ENCODE peak calls at places on chromosome 13, in six cellular contexts. W is K562, H is GM20000, N is colonic mucosa, J is lower leg skin, I is body of pancreas. O is an unnamed sample.

GRCh38 chr13:36536546-36536945 is 104.3 kb downstream of the CCNA1 start:
- DNase-seq in J (no peak), N (no peak), W (no peak), H (no peak), I (no peak), O (no peak)

GRCh38 chr13:41588899-41589298 is 131.5 kb downstream of the RGCC start:
- DNase-seq in N (no peak), I (no peak), H (no peak), W (peak), J (no peak), O (peak)

GRCh38 chr13:42007844-42008243 is 40.6 kb upstream of the DGKH start:
- DNase-seq in I (no peak), W (no peak), H (no peak), J (no peak), N (no peak), O (no peak)

GRCh38 chr13:45799451-45799850 is 52.1 kb downstream of the SIAH3 start:
- DNase-seq in I (no peak), H (no peak), W (no peak), J (no peak), N (no peak), O (no peak)

GRCh38 chr13:45847554-45848224 is 3.9 kb downstream of the SIAH3 start:
- DNase-seq in H (peak), W (peak), N (no peak), J (no peak), I (no peak), O (no peak)

GRCh38 chr13:20340759-20341161 is 108.6 kb upstream of the GJB6 start:
- DNase-seq in J (peak), I (no peak), N (no peak), H (no peak), W (no peak), O (no peak)

GRCh38 chr13:23651887-23652286 is 81.7 kb downstream of the TNFRSF19 start:
- DNase-seq in I (no peak), W (no peak), N (no peak), J (no peak), H (no peak), O (no peak)

GRCh38 chr13:51502206-51502651 is 49.4 kb upstream of the INTS6 start:
- DNase-seq in N (no peak), J (no peak), W (no peak), H (peak), I (no peak), O (no peak)

GRCh38 chr13:33276581-33276980 is 9.0 kb downstream of the STARD13 start:
- DNase-seq in H (no peak), J (no peak), N (no peak), I (no peak), W (no peak), O (no peak)

GRCh38 chr13:48582086-48582485 is 49.2 kb upstream of the RCBTB2 start:
- DNase-seq in W (no peak), N (no peak), I (no peak), H (no peak), J (no peak), O (no peak)

GRCh38 chr13:73945871-73946270 is 188.3 kb downstream of the KLF12 start:
- DNase-seq in W (no peak), H (no peak), J (no peak), N (no peak), I (no peak), O (no peak)

GRCh38 chr13:97226013-97226412 is 3.9 kb downstream of the MBNL2 start:
- DNase-seq in N (no peak), J (no peak), H (no peak), I (peak), W (peak), O (no peak)

GRCh38 chr13:21538753-21539152 is 65.2 kb downstream of the MICU2 start:
- DNase-seq in J (no peak), I (no peak), H (no peak), W (no peak), N (no peak), O (no peak)

GRCh38 chr13:113742445-113743120 is 16.4 kb upstream of the TMEM255B start:
- DNase-seq in I (no peak), J (no peak), H (no peak), W (no peak), N (no peak), O (no peak)

GRCh38 chr13:95432141-95432540 is 120.4 kb upstream of the CLDN10 start:
- DNase-seq in I (no peak), H (no peak), N (no peak), W (no peak), J (no peak), O (no peak)

GRCh38 chr13:33763021-33763420 is 54.9 kb upstream of the RFC3 start:
- DNase-seq in W (no peak), J (no peak), I (no peak), H (no peak), N (no peak), O (no peak)

GRCh38 chr13:95858286-95859075 is 181.5 kb downstream of the DNAJC3 start:
- DNase-seq in J (no peak), N (no peak), W (no peak), H (no peak), I (no peak), O (no peak)

GRCh38 chr13:98203641-98204326 is 26.7 kb upstream of the RNF113B start:
- DNase-seq in I (no peak), N (no peak), W (no peak), H (no peak), J (no peak), O (peak)

GRCh38 chr13:106377341-106377740 is 158.1 kb downstream of the EFNB2 start:
- DNase-seq in I (no peak), N (no peak), J (no peak), W (no peak), H (no peak), O (no peak)

GRCh38 chr13:39226359-39226758 is 188.1 kb downstream of the NHLRC3 start:
- DNase-seq in H (no peak), J (no peak), N (no peak), W (no peak), I (no peak), O (no peak)

GRCh38 chr13:60540276-60540675 is 143.3 kb downstream of the TDRD3 start:
- DNase-seq in H (no peak), N (no peak), J (no peak), W (no peak), I (no peak), O (no peak)

GRCh38 chr13:48727252-48728011 is 73.7 kb downstream of the CYSLTR2 start:
- DNase-seq in J (no peak), N (no peak), I (no peak), H (no peak), W (no peak), O (no peak)

GRCh38 chr13:46530084-46530935 is 22.7 kb upstream of the LRCH1 start:
- DNase-seq in I (no peak), N (no peak), J (no peak), H (no peak), W (no peak), O (peak)

GRCh38 chr13:74191036-74191809 is 57.0 kb upstream of the KLF12 start:
- DNase-seq in I (no peak), H (no peak), N (no peak), W (no peak), J (no peak), O (no peak)

GRCh38 chr13:42420304-42420703 is 148.4 kb downstream of the AKAP11 start:
- DNase-seq in N (no peak), W (no peak), H (peak), I (no peak), J (no peak), O (no peak)

GRCh38 chr13:66693656-66694055 is 536.5 kb downstream of the PCDH9 start:
- DNase-seq in J (no peak), H (no peak), W (no peak), I (no peak), N (no peak), O (no peak)

GRCh38 chr13:59867867-59868266 is 295.9 kb downstream of the DIAPH3 start:
- DNase-seq in N (no peak), J (no peak), I (no peak), H (no peak), W (no peak), O (no peak)

GRCh38 chr13:42022796-42023493 is 25.5 kb upstream of the DGKH start:
- DNase-seq in W (no peak), I (no peak), J (no peak), H (no peak), N (no peak), O (no peak)

GRCh38 chr13:29589234-29589633 is 6.3 kb downstream of the SLC7A1 start:
- DNase-seq in H (no peak), W (no peak), N (no peak), J (no peak), I (no peak), O (no peak)

GRCh38 chr13:29587645-29588044 is 7.8 kb downstream of the SLC7A1 start:
- DNase-seq in J (no peak), H (no peak), N (no peak), I (no peak), W (peak), O (no peak)

GRCh38 chr13:29593605-29594297 is 1.7 kb downstream of the SLC7A1 start:
- DNase-seq in I (no peak), H (no peak), J (no peak), W (no peak), N (no peak), O (no peak)

GRCh38 chr13:29591310-29591709 is 4.2 kb downstream of the SLC7A1 start:
- DNase-seq in W (no peak), H (no peak), N (no peak), I (no peak), J (no peak), O (no peak)

GRCh38 chr13:29589967-29590366 is 5.5 kb downstream of the SLC7A1 start:
- DNase-seq in J (no peak), N (no peak), W (no peak), I (no peak), H (no peak), O (no peak)
- TF ChIP-seq CTCF in J (no peak), N (no peak), W (no peak), I (no peak), H (no peak), O (peak)

DNA sequence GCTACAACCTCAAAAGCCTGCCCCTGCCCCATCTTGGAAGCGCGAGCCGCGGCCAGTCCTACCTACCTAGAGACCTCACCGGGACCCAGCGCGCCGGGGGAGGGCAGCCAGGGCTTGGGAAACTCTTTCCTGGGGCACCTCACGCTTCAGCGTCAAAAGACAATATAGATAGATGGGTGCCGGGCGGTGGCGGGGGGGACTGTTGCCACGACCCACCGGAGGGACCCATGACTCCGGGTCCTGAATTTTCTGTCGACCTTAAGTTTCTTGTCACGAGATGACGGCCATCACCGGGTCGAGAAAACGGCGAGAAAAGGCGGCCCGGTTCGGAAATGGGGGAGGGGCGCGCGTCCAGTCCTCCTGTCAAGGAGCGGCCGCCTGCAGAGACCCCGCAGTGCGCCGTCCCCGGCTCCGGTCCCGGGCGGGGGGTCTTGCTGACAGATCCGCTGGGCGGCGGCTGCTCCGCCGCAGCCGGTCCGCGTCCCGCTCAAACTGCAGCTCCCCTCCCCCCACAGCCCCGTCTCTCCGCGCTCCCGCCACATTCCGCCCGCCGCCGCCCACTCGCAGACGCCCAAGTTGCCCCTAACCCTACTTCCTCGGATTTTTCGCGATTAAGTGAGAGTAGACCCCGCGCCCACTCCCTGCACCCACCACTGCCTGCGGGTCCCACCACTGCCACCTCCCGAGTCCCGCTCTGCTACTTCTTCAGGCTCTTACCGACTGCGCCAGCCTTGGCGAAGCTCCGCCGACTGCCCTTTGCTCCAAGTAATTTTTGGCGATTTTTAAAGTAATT is 66.1 kb downstream of the KCNRG start:
- DNase-seq in H (peak), W (peak), I (peak), N (peak), J (peak), O (no peak)
- TF ChIP-seq CTCF in H (no peak), W (peak), I (no peak), N (no peak), J (no peak), O (peak)

GRCh38 chr13:112711528-112712265 is 21.9 kb downstream of the ATP11A start:
- DNase-seq in H (peak), J (peak), N (peak), W (peak), I (peak), O (peak)
- TF ChIP-seq CTCF in H (no peak), J (no peak), N (no peak), W (no peak), I (no peak), O (peak)

GRCh38 chr13:27283906-27284523 is 13.4 kb downstream of the RASL11A start:
- DNase-seq in J (no peak), N (peak), W (peak), I (no peak), H (no peak), O (no peak)

GRCh38 chr13:27279506-27279905 is 8.9 kb downstream of the RASL11A start:
- DNase-seq in N (no peak), J (no peak), W (no peak), I (no peak), H (no peak), O (no peak)

GRCh38 chr13:27280009-27280646 is 9.5 kb downstream of the RASL11A start:
- DNase-seq in J (no peak), N (no peak), I (no peak), H (no peak), W (no peak), O (no peak)

GRCh38 chr13:27280841-27281240 is 10.2 kb downstream of the RASL11A start:
- DNase-seq in J (no peak), W (no peak), N (no peak), I (no peak), H (no peak), O (no peak)

GRCh38 chr13:27281420-27281819 is 10.8 kb downstream of the RASL11A start:
- DNase-seq in N (no peak), I (no peak), W (no peak), J (no peak), H (no peak), O (no peak)
- TF ChIP-seq CTCF in N (no peak), I (no peak), W (no peak), J (no peak), H (no peak), O (no peak)

DNA sequence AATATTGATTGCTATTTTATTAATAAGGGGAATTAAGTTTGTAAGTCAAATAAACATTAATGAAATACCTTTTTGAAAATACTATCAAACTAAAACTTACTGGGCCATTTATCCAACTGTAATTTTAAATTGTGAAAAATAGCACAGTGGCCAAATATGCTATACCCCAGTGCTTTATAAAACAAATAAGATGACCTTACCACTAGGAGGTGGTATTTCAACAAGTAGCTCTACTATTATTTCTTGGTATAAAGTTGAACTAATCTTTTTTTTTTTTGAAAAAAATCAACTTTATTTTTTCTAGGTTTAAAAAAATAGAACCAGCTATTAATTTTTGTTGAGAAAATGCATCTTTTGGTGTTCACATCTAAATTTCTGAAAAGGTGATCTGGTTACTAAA is 14.7 kb downstream of the LACC1 start:
- DNase-seq in I (no peak), N (no peak), J (no peak), W (no peak), H (no peak), O (no peak)
- TF ChIP-seq CTCF in I (no peak), N (no peak), J (no peak), W (no peak), H (no peak), O (no peak)

DNA sequence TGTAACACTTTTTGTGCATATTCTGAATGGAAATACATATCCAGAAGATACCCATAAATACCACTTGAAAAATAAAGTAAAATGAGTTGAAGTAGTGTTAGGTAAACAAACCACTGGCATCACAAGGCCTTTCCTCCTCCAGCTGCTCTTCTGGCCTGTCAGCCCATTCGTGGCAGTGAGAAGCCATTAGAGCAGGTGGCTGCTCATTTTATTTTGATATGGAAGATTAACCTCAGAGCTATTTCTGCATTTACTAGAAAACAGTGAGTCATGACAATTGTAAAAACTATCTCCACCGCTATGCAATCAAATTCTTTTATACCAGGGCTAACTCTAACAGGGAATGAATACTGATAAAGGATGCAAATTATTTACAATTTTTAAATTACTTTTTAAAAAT is 2898.1 kb downstream of the PCDH9 start:
- DNase-seq in I (no peak), H (no peak), J (no peak), W (no peak), N (no peak), O (no peak)
- TF ChIP-seq CTCF in I (no peak), H (no peak), J (no peak), W (no peak), N (no peak), O (no peak)

DNA sequence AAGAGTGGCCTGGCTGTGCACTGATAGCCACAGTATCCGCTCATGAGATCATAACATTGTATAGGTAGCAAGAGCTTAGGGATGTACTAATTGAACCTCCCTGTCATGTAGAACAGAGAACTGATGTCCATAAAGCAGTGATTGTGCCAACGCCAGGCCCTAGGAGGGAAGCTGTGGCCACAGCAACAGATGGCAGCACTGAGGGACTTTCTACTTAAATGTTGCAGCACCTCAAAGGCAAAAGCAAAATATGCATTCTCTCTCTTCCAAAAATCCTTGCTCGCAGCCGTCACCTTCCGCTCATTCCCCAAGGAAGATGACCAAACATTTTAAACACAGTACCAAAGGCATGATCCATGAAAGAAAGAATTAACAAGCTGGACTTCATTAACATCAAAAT is 32.3 kb downstream of the COL4A1 start:
- DNase-seq in H (no peak), N (no peak), J (peak), I (peak), W (no peak), O (no peak)
- TF ChIP-seq CTCF in H (no peak), N (no peak), J (no peak), I (no peak), W (no peak), O (peak)

GRCh38 chr13:29396446-29396845 is 199.0 kb downstream of the SLC7A1 start:
- DNase-seq in I (no peak), H (no peak), W (no peak), N (no peak), J (no peak), O (no peak)

GRCh38 chr13:29402168-29402621 is 193.3 kb downstream of the SLC7A1 start:
- DNase-seq in W (peak), I (no peak), J (no peak), H (no peak), N (no peak), O (no peak)

DNA sequence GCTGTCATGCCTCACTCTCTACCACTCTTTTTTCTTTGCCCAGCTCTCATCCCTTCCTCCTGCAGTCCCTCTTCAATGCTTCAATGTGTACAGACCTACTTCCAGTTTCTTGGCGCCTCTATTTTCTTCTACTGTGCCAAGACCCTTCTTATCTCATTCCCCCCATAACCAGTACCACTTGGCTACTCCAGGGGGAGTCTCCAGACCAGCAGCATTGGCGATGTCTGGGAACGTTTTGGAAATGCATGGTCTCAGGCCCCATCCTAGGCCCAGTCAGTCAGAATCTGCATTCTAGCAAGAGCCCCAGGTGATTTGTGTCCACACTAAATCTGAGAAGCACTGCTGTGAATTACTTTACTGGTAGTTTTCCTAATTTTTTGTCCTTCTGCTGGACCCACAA is 198.2 kb downstream of the SLC7A1 start:
- DNase-seq in I (no peak), N (no peak), H (no peak), J (no peak), W (no peak), O (no peak)
- TF ChIP-seq CTCF in I (no peak), N (no peak), H (no peak), J (no peak), W (peak), O (no peak)

DNA sequence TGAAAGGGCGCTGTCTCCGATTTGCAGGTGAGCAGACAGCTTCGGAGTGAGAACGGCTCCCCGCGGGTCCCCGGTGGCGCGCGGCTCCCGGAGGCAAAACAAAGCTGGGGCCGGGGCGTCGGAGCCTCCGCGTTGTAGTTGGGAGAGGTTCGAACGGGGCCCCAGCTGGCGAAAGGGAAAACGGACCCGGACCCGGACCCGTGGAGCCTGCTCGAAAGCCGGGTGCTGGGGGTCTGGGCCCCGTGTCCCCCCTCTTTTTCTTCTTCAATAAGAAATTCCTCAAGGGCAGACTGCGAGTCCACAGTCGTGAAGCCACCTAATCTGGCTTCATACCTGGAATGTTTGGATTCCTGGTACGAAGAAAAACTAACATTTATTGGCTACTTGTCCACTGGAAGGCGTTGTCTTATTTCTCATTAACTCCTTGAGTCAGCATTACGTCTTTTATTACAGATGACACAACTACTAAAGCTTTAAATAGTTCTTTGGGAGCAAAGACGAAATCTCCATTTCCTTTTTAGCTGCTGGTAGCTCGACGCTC is 627 bp upstream of the MTIF3 start:
- DNase-seq in H (no peak), I (peak), J (peak), W (peak), N (peak), O (no peak)
- TF ChIP-seq CTCF in H (no peak), I (no peak), J (no peak), W (no peak), N (no peak), O (no peak)

O was measured in AG09319.